ENCODE peak calls at places on chromosome 4, in nine cellular contexts. I is CD4-positive, CD25-positive, alpha-beta regulatory T cell; U is ascending aorta; M is T-helper 1 cell; S is GM20000; F is nephron progenitor cell; K is colonic mucosa; D is A549; Z is stimulated activated naive B cell treated with anti-CD40 and anti-IgM and Interleukin-4, amounts not matched to agents 10 μg/mL and 1 μg/mL and 100 μg/mL, for 72 hours. G is an unnamed sample.
A peak's percentile ranks its signal among the peaks of the same experiment; 100 is the strongest.

GRCh38 chr4:151960449-151961246 is 199.8 kb upstream of the GATB start:
- DNase-seq in S (no peak), K (no peak), I (no peak), D (no peak), Z (no peak), F (no peak), U (no peak), M (no peak), G (no peak)

GRCh38 chr4:138216272-138216867 is 25.8 kb downstream of the SLC7A11 start:
- DNase-seq in D (no peak), U (no peak), F (no peak), S (no peak), Z (no peak), I (no peak), M (no peak), K (no peak), G (no peak)

GRCh38 chr4:135243960-135244561 is 1042.5 kb upstream of the PABPC4L start:
- DNase-seq in Z (no peak), K (no peak), S (no peak), M (no peak), D (no peak), U (no peak), F (no peak), I (no peak), G (no peak)

GRCh38 chr4:69781458-69782418 is 21.3 kb upstream of the SULT1B1 start:
- DNase-seq in D (no peak), S (no peak), K (no peak), M (no peak), Z (no peak), I (no peak), U (no peak), F (no peak), G (no peak)

GRCh38 chr4:6732441-6733357 is 16.7 kb downstream of the BLOC1S4 start:
- DNase-seq in K (peak; percentile 52), U (peak; percentile 56), Z (no peak), M (no peak), S (no peak), I (no peak), F (no peak), D (peak; percentile 69), G (peak; percentile 48)

GRCh38 chr4:125664091-125664767 is 349.5 kb downstream of the FAT4 start:
- DNase-seq in Z (no peak), F (no peak), M (no peak), S (no peak), K (no peak), U (no peak), I (no peak), D (no peak), G (no peak)

GRCh38 chr4:152935138-152935537 is 985 bp upstream of the FHDC1 start:
- DNase-seq in I (peak; percentile 39), U (no peak), K (peak; percentile 82), D (peak; percentile 18), M (peak; percentile 27), F (peak; percentile 25), Z (no peak), S (peak; percentile 61), G (peak; percentile 77)

GRCh38 chr4:139841464-139842195 is 176.0 kb downstream of the MGST2 start:
- DNase-seq in M (no peak), S (no peak), K (peak; percentile 67), Z (no peak), F (no peak), I (peak; percentile 4), U (no peak), D (no peak), G (peak; percentile 65)

GRCh38 chr4:117529401-117529800 is 444.0 kb upstream of the TRAM1L1 start:
- DNase-seq in D (no peak), K (no peak), U (no peak), Z (no peak), M (no peak), F (no peak), I (no peak), S (no peak), G (no peak)

GRCh38 chr4:57103051-57103450 is 7.1 kb downstream of the IGFBP7 start:
- DNase-seq in D (no peak), I (no peak), Z (no peak), K (no peak), M (no peak), S (no peak), U (no peak), F (no peak), G (no peak)

G was measured in left colon.